ENCODE peak calls at places on chromosomes 2 and 18, in eight cellular contexts. F, E, O, G, W, Y, H and M are unnamed samples.

GRCh38 chr2:38978504-38978903 is 88.8 kb downstream of the ARHGEF33 start:
- DNase-seq in F (no peak), O (no peak), G (no peak), Y (no peak), W (no peak), H (no peak), E (no peak), M (no peak)

GRCh38 chr2:39492095-39492590 is 55.1 kb upstream of the MAP4K3 start:
- DNase-seq in O (no peak), E (peak), F (no peak), Y (no peak), H (peak), G (peak), W (peak), M (no peak)

GRCh38 chr2:218959141-218959731 is at the start of gene CDK5R2:
- DNase-seq in E (peak), F (peak), Y (peak), W (peak), G (peak), O (peak), H (peak), M (peak)

GRCh38 chr2:69624153-69624552 is 19.4 kb downstream of the AAK1 start:
- DNase-seq in Y (no peak), W (peak), O (no peak), F (no peak), H (no peak), E (no peak), G (no peak), M (no peak)

GRCh38 chr18:53819174-53819573 is 405.3 kb downstream of the MBD2 start:
- DNase-seq in W (no peak), O (no peak), G (no peak), F (peak), H (no peak), Y (no peak), E (no peak), M (no peak)

GRCh38 chr2:152646775-152647174 is 70.5 kb downstream of the PRPF40A start:
- DNase-seq in E (peak), G (peak), H (peak), Y (peak), W (peak), F (no peak), O (no peak), M (no peak)

GRCh38 chr2:181813963-181814565 is 77.5 kb upstream of the ITPRID2 start:
- DNase-seq in E (peak), G (peak), Y (no peak), O (no peak), H (peak), F (no peak), W (peak), M (no peak)

GRCh38 chr2:120741514-120742448 is 6.1 kb downstream of the GLI2 start:
- DNase-seq in O (peak), E (no peak), G (no peak), H (no peak), W (peak), F (no peak), Y (peak), M (peak)

GRCh38 chr2:67561411-67561965 is 164.4 kb downstream of the ETAA1 start:
- DNase-seq in F (peak), W (peak), Y (no peak), H (peak), O (no peak), G (peak), E (peak), M (no peak)

GRCh38 chr2:46704593-46704992 is 211.0 kb downstream of the MCFD2 start:
- DNase-seq in O (no peak), E (no peak), F (no peak), G (no peak), Y (peak), H (no peak), W (no peak), M (no peak)

DNA sequence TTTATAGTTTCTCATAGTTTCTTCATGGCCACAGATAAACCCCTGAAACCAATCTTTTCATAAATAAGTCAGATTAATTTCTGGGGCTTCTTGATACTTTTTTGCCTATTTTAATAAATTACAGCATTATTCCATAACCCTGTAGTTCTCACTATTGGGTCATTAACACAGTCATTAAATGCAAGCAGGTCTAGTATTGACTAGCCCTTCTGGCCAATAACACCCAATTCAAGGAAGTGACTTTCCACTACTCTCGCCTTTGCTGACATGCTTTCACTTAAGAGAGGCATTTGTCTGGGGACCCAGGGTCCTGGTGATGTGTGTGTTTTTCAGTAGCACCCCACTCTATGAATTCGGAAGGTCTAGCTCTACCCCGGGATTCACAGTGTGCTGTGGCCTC is 18.8 kb upstream of the IL1RL2 start:
- DNase-seq in F (no peak), Y (no peak), W (no peak), H (no peak), G (no peak), E (no peak), O (no peak), M (no peak)
- TF ChIP-seq CTCF in F (no peak), Y (no peak), W (no peak), H (no peak), G (no peak), E (no peak), O (no peak), M (no peak)

GRCh38 chr2:233319256-233319655 is 11.6 kb downstream of the SAG start:
- DNase-seq in G (no peak), E (no peak), H (no peak), F (no peak), W (no peak), O (no peak), Y (no peak), M (no peak)

GRCh38 chr2:233320470-233320869 is 12.9 kb downstream of the SAG start:
- DNase-seq in E (no peak), F (no peak), W (no peak), O (no peak), H (no peak), Y (no peak), G (no peak), M (no peak)

GRCh38 chr2:233326500-233326899 is 18.9 kb downstream of the SAG start:
- DNase-seq in O (no peak), H (no peak), G (no peak), W (no peak), F (no peak), E (no peak), Y (no peak), M (no peak)

GRCh38 chr2:233325814-233326213 is 18.2 kb downstream of the SAG start:
- DNase-seq in F (no peak), Y (no peak), W (no peak), O (no peak), E (no peak), H (no peak), G (no peak), M (no peak)

DNA sequence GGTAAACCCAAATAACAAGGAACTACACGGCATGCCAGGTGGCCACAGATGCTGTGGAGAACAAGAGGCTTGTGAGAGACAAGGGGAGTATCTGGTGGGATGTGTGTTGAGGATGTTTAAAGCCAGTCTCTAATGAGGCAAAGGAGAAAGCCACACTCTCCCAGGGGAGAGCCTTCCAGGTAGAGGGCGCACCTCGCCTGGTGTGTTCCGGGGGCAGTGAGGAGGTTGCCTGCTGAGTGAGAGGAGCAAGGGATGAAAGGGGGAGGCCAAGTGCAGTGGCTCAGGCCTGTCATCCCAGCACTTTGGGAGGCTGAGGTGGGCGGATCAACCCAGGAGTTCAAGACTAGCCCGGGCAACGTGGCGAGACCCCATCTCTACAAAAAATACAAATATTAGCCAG is 16.2 kb downstream of the SAG start:
- DNase-seq in G (no peak), E (no peak), O (no peak), W (no peak), H (no peak), Y (no peak), F (no peak), M (no peak)
- TF ChIP-seq CTCF in G (no peak), E (no peak), O (no peak), W (no peak), H (no peak), Y (peak), F (no peak), M (no peak)

GRCh38 chr2:117411983-117412382 is 402.5 kb upstream of the DDX18 start:
- DNase-seq in F (no peak), O (no peak), Y (peak), W (no peak), E (peak), H (no peak), G (no peak), M (no peak)
- TF ChIP-seq CTCF in F (no peak), O (peak), Y (no peak), W (no peak), E (no peak), H (no peak), G (peak), M (no peak)

GRCh38 chr2:15901095-15901807 is 39.1 kb upstream of the MYCN start:
- DNase-seq in F (no peak), O (no peak), E (no peak), H (no peak), Y (no peak), G (no peak), W (no peak), M (no peak)

GRCh38 chr2:15905267-15905645 is 35.1 kb upstream of the MYCN start:
- DNase-seq in E (no peak), Y (no peak), O (no peak), F (no peak), W (no peak), H (no peak), G (no peak), M (no peak)

GRCh38 chr2:15899751-15900493 is 40.4 kb upstream of the MYCN start:
- DNase-seq in F (no peak), W (no peak), Y (no peak), E (no peak), O (no peak), H (no peak), G (no peak), M (no peak)

GRCh38 chr2:15899327-15899612 is 41.1 kb upstream of the MYCN start:
- DNase-seq in F (no peak), H (no peak), G (no peak), W (no peak), Y (no peak), E (no peak), O (no peak), M (no peak)

DNA sequence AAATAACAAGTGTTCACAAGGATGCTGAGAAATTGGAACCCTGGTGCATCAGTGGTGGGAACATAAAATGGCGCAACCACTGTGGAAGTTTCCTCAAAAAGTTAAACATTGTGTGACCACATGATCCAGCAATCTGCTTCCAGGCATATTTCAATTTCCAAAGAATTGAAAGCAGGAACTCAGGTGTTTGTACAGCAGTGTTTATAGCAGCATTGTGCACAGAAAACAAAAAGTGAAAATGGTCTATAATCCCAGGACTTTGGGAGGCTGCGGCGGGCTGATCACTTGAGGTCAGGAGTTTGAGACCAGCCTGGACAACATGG is 38.6 kb upstream of the MYCN start:
- DNase-seq in W (no peak), H (no peak), O (no peak), Y (no peak), F (no peak), E (no peak), G (no peak), M (no peak)
- TF ChIP-seq CTCF in W (no peak), H (no peak), O (no peak), Y (no peak), F (no peak), E (no peak), G (no peak), M (no peak)

DNA sequence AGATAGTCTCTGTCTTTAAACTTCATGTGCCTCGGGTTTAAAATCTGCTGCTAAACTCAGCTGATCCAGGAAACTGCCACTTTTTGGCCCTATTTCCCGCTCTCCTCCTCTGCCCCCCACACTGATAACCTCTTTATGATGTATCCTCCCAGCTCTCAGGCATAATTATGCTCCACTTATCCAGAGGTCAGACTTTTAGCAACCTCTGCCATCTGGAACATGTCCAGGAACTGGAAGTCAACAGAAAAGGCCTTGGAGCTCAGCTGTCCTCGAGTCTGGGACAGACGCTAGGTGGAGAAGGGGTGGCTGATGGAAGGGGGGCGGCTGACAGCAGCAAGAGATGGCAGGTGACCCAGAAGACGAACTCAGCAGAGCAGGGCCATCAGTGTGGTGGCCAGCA is 41.2 kb downstream of the ASAP2 start:
- DNase-seq in Y (no peak), H (no peak), W (no peak), F (no peak), E (no peak), O (no peak), G (no peak), M (no peak)
- TF ChIP-seq CTCF in Y (no peak), H (no peak), W (no peak), F (no peak), E (no peak), O (no peak), G (no peak), M (no peak)

GRCh38 chr18:7600036-7600435 is 32.9 kb downstream of the PTPRM start:
- DNase-seq in Y (no peak), O (no peak), F (no peak), H (no peak), E (no peak), W (no peak), G (no peak), M (no peak)
- TF ChIP-seq CTCF in Y (no peak), O (no peak), F (no peak), H (no peak), E (no peak), W (no peak), G (no peak), M (no peak)

DNA sequence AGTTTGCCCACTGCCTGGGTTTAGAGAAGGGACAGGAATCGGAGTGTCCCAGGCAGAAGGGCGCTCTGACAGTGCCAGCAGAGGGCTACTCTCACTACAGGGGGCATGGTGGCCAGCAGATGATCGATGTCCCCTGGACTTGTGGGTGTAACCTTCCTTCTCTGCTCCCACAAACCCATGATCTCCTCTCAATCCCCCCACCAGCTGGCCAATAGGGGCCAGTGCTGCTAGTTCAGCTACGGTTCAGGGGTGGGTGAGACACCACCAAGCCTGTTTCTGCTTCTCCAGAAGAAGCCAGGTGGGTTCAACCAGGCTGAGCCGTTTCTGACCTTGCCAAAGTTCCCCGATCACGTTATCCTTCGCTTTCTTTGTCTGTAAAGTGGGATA is 1.3 kb downstream of the NPPC start:
- DNase-seq in W (no peak), Y (no peak), E (no peak), G (no peak), O (no peak), H (no peak), F (peak), M (no peak)
- TF ChIP-seq CTCF in W (no peak), Y (no peak), E (no peak), G (no peak), O (no peak), H (no peak), F (no peak), M (no peak)

GRCh38 chr2:73642338-73643018 is at the start of gene NAT8:
- DNase-seq in H (no peak), W (no peak), Y (no peak), G (no peak), E (no peak), O (no peak), F (no peak), M (no peak)
- TF ChIP-seq CTCF in H (no peak), W (no peak), Y (no peak), G (no peak), E (no peak), O (no peak), F (no peak), M (no peak)

DNA sequence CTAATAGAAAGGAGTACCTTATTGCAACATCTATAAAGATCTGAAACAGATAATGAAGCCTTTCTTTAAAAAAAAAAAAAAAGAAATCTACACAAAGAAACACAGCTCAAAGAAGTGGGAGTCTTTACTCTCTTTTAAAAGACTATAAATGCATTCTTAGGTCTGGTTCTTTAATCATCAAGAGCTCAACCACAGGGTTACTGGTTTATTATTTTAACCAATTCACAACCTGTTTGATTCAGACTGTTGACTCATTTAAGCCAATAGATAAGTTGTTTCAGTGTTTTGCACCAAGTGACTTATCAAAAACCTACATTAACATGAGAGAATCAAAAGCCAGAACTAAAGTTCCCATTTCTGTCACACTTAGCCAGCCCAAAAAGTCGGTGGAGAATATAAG is 93.1 kb downstream of the TCF4 start:
- DNase-seq in F (no peak), Y (no peak), W (peak), E (no peak), G (no peak), O (no peak), H (peak), M (no peak)
- TF ChIP-seq CTCF in F (no peak), Y (no peak), W (no peak), E (no peak), G (no peak), O (no peak), H (no peak), M (no peak)